ENCODE peak calls at places on chromosomes 16 and 17, in five cellular contexts. Q, Y, T, O and D are unnamed samples.

GRCh38 chr16:23901178-23902131 is 65.7 kb downstream of the PRKCB start:
- DNase-seq in O (peak), Q (no peak), Y (no peak), T (no peak), D (peak)

GRCh38 chr17:16215002-16215272 is 397 bp downstream of the NCOR1 start:
- DNase-seq in Y (peak), T (peak), Q (no peak), O (no peak), D (peak)

GRCh38 chr16:18853694-18854093 is 52.3 kb upstream of the ARL6IP1 start:
- DNase-seq in T (no peak), O (no peak), Q (no peak), Y (no peak), D (no peak)

GRCh38 chr16:65305588-65305987 is 183.7 kb upstream of the CDH11 start:
- DNase-seq in O (no peak), Q (no peak), T (no peak), Y (no peak), D (no peak)

GRCh38 chr16:81175325-81175891 is 63.1 kb upstream of the BCO1 start:
- DNase-seq in Y (no peak), Q (peak), T (no peak), O (no peak), D (no peak)

GRCh38 chr16:57632568-57632967 is 4.1 kb downstream of the ADGRG1 start:
- DNase-seq in Y (no peak), T (no peak), Q (peak), O (no peak), D (no peak)

GRCh38 chr16:23105309-23105708 is 43.9 kb downstream of the USP31 start:
- DNase-seq in Y (no peak), O (no peak), Q (no peak), T (no peak), D (no peak)

GRCh38 chr17:80969030-80969673 is 22.5 kb upstream of the CHMP6 start:
- DNase-seq in Y (no peak), O (peak), T (no peak), Q (no peak), D (peak)

GRCh38 chr16:27217256-27217655 is 13.9 kb downstream of the KDM8 start:
- DNase-seq in Q (peak), O (no peak), Y (no peak), T (peak), D (no peak)

GRCh38 chr16:21162661-21163151 is 4.2 kb downstream of the LDAF1 start:
- DNase-seq in Y (no peak), T (no peak), O (no peak), Q (no peak), D (no peak)

GRCh38 chr16:49698416-49698815 is 157.5 kb downstream of the ZNF423 start:
- DNase-seq in Q (no peak), O (no peak), T (peak), Y (no peak), D (no peak)

GRCh38 chr17:19769946-19770652 is 22.0 kb upstream of the ALDH3A1 start:
- DNase-seq in T (no peak), O (no peak), Q (peak), Y (no peak), D (no peak)